ENCODE peak calls at places on chromosomes 12 and 14, in seven cellular contexts. P, F, H, X, J, D and I are unnamed samples.

GRCh38 chr12:114697741-114698565 is 14.0 kb upstream of the TBX3 start:
- DNase-seq in P (no peak), F (no peak), H (no peak), X (no peak), J (no peak), D (no peak), I (no peak)

GRCh38 chr12:3421599-3421998 is 69.4 kb upstream of the PRMT8 start:
- DNase-seq in P (no peak), F (no peak), H (no peak), X (no peak), J (no peak), D (no peak), I (no peak)

GRCh38 chr12:6476496-6476895 is 6.0 kb upstream of the VAMP1 start:
- DNase-seq in P (no peak), F (no peak), H (no peak), X (no peak), J (no peak), D (no peak), I (peak; percentile 97)

GRCh38 chr12:113479578-113480335 is 8.1 kb upstream of the LHX5 start:
- DNase-seq in P (no peak), F (no peak), H (no peak), X (peak; percentile 48), J (no peak), D (no peak), I (peak; percentile 25)

GRCh38 chr14:26872930-26873470 is 275.2 kb upstream of the NOVA1 start:
- DNase-seq in P (no peak), F (no peak), H (no peak), X (peak; percentile 18), J (peak; percentile 72), D (no peak), I (no peak)

GRCh38 chr12:26452511-26452910 is 257.1 kb downstream of the SSPN start:
- DNase-seq in P (no peak), F (no peak), H (no peak), X (no peak), J (no peak), D (no peak), I (no peak)

GRCh38 chr14:88559852-88560251 is 3.0 kb upstream of the ZC3H14 start:
- DNase-seq in P (no peak), F (no peak), H (no peak), X (no peak), J (no peak), D (peak; percentile 24), I (peak; percentile 61)

GRCh38 chr12:124824195-124824594 is 39.5 kb downstream of the SCARB1 start:
- DNase-seq in P (no peak), F (no peak), H (no peak), X (no peak), J (no peak), D (no peak), I (peak; percentile 29)

GRCh38 chr14:84225243-84225642 is 1304.7 kb upstream of the FLRT2 start:
- DNase-seq in P (no peak), F (no peak), H (no peak), X (no peak), J (no peak), D (no peak), I (peak; percentile 64)